ENCODE peak calls at places on chromosomes 7 and 10, in nine cellular contexts. One of them, this sample, is unnamed.
A peak's percentile ranks its signal among the peaks of the same experiment; 100 is the strongest.

GRCh38 chr7:149005427-149006344 is 22.6 kb downstream of the PDIA4 start:
- DNase-seq in uterus: peak; percentile 88
- DNase-seq in H1: peak; percentile 56
- DNase-seq in astrocyte: no peak
- DNase-seq in choroid plexus epithelial cell: peak; percentile 77
- DNase-seq in CD8-positive, alpha-beta T cell: peak; percentile 91
- DNase-seq in Peyer's patch: peak; percentile 81
- DNase-seq in NB4: peak; percentile 83
- DNase-seq in spleen: peak; percentile 95
- DNase-seq in this sample: no peak

GRCh38 chr10:133351408-133352318 is 4.5 kb downstream of the PRAP1 start:
- DNase-seq in choroid plexus epithelial cell: no peak
- DNase-seq in NB4: peak; percentile 55
- DNase-seq in uterus: no peak
- DNase-seq in H1: no peak
- DNase-seq in Peyer's patch: no peak
- DNase-seq in astrocyte: no peak
- DNase-seq in spleen: no peak
- DNase-seq in CD8-positive, alpha-beta T cell: no peak
- DNase-seq in this sample: no peak

GRCh38 chr10:24703700-24704099 is 20.0 kb downstream of the ARHGAP21 start:
- DNase-seq in choroid plexus epithelial cell: peak; percentile 85
- DNase-seq in astrocyte: peak; percentile 76
- DNase-seq in H1: no peak
- DNase-seq in CD8-positive, alpha-beta T cell: no peak
- DNase-seq in uterus: peak; percentile 31
- DNase-seq in Peyer's patch: no peak
- DNase-seq in NB4: no peak
- DNase-seq in spleen: no peak
- DNase-seq in this sample: no peak

GRCh38 chr10:24849537-24850299 is 102.7 kb downstream of the PRTFDC1 start:
- DNase-seq in NB4: no peak
- DNase-seq in spleen: no peak
- DNase-seq in choroid plexus epithelial cell: no peak
- DNase-seq in astrocyte: peak; percentile 55
- DNase-seq in uterus: no peak
- DNase-seq in H1: no peak
- DNase-seq in CD8-positive, alpha-beta T cell: no peak
- DNase-seq in Peyer's patch: no peak
- DNase-seq in this sample: no peak

GRCh38 chr10:83289373-83289772 is 849.9 kb upstream of the GHITM start:
- DNase-seq in CD8-positive, alpha-beta T cell: no peak
- DNase-seq in astrocyte: no peak
- DNase-seq in choroid plexus epithelial cell: no peak
- DNase-seq in Peyer's patch: no peak
- DNase-seq in spleen: no peak
- DNase-seq in NB4: no peak
- DNase-seq in H1: no peak
- DNase-seq in uterus: no peak
- DNase-seq in this sample: no peak

GRCh38 chr7:158082761-158083160 is 504.9 kb downstream of the PTPRN2 start:
- DNase-seq in H1: no peak
- DNase-seq in NB4: no peak
- DNase-seq in spleen: peak; percentile 56
- DNase-seq in choroid plexus epithelial cell: no peak
- DNase-seq in Peyer's patch: no peak
- DNase-seq in uterus: no peak
- DNase-seq in CD8-positive, alpha-beta T cell: no peak
- DNase-seq in astrocyte: no peak
- DNase-seq in this sample: no peak

GRCh38 chr10:11823122-11823988 is at the start of gene PROSER2:
- DNase-seq in spleen: peak; percentile 79
- DNase-seq in NB4: peak; percentile 47
- DNase-seq in CD8-positive, alpha-beta T cell: peak; percentile 5
- DNase-seq in astrocyte: peak; percentile 50
- DNase-seq in choroid plexus epithelial cell: peak; percentile 62
- DNase-seq in Peyer's patch: no peak
- DNase-seq in H1: no peak
- DNase-seq in uterus: peak; percentile 17
- DNase-seq in this sample: no peak

GRCh38 chr7:1616741-1617140 is 46.9 kb upstream of the PSMG3 start:
- DNase-seq in uterus: no peak
- DNase-seq in Peyer's patch: no peak
- DNase-seq in choroid plexus epithelial cell: no peak
- DNase-seq in astrocyte: no peak
- DNase-seq in NB4: no peak
- DNase-seq in spleen: no peak
- DNase-seq in H1: no peak
- DNase-seq in CD8-positive, alpha-beta T cell: no peak
- DNase-seq in this sample: no peak

GRCh38 chr10:59694936-59695335 is 14.7 kb downstream of the SLC16A9 start:
- DNase-seq in astrocyte: no peak
- DNase-seq in Peyer's patch: no peak
- DNase-seq in NB4: no peak
- DNase-seq in choroid plexus epithelial cell: no peak
- DNase-seq in uterus: no peak
- DNase-seq in H1: no peak
- DNase-seq in CD8-positive, alpha-beta T cell: no peak
- DNase-seq in spleen: no peak
- DNase-seq in this sample: no peak

GRCh38 chr10:58573970-58574538 is 61.4 kb downstream of the BICC1 start:
- DNase-seq in choroid plexus epithelial cell: no peak
- DNase-seq in Peyer's patch: no peak
- DNase-seq in CD8-positive, alpha-beta T cell: no peak
- DNase-seq in uterus: no peak
- DNase-seq in spleen: no peak
- DNase-seq in H1: no peak
- DNase-seq in astrocyte: no peak
- DNase-seq in NB4: no peak
- DNase-seq in this sample: no peak

GRCh38 chr7:83677180-83677866 is 28.4 kb upstream of the SEMA3E start:
- DNase-seq in Peyer's patch: no peak
- DNase-seq in NB4: peak; percentile 57
- DNase-seq in CD8-positive, alpha-beta T cell: no peak
- DNase-seq in H1: no peak
- DNase-seq in uterus: no peak
- DNase-seq in astrocyte: peak; percentile 94
- DNase-seq in choroid plexus epithelial cell: peak; percentile 95
- DNase-seq in spleen: no peak
- DNase-seq in this sample: peak; percentile 52

GRCh38 chr10:31675726-31676125 is 252.9 kb downstream of the ARHGAP12 start:
- DNase-seq in H1: no peak
- DNase-seq in NB4: no peak
- DNase-seq in spleen: no peak
- DNase-seq in uterus: no peak
- DNase-seq in CD8-positive, alpha-beta T cell: no peak
- DNase-seq in choroid plexus epithelial cell: no peak
- DNase-seq in astrocyte: no peak
- DNase-seq in Peyer's patch: no peak
- DNase-seq in this sample: no peak

GRCh38 chr10:49768731-49769130 is 6.6 kb upstream of the OGDHL start:
- DNase-seq in uterus: no peak
- DNase-seq in spleen: no peak
- DNase-seq in choroid plexus epithelial cell: no peak
- DNase-seq in Peyer's patch: no peak
- DNase-seq in astrocyte: no peak
- DNase-seq in NB4: no peak
- DNase-seq in H1: no peak
- DNase-seq in CD8-positive, alpha-beta T cell: no peak
- DNase-seq in this sample: no peak

GRCh38 chr7:26860361-26860760 is 4.0 kb downstream of the SKAP2 start:
- DNase-seq in CD8-positive, alpha-beta T cell: no peak
- DNase-seq in astrocyte: no peak
- DNase-seq in choroid plexus epithelial cell: no peak
- DNase-seq in H1: no peak
- DNase-seq in uterus: no peak
- DNase-seq in Peyer's patch: no peak
- DNase-seq in spleen: no peak
- DNase-seq in NB4: peak; percentile 17
- DNase-seq in this sample: no peak

GRCh38 chr10:97553575-97554100 is 18.9 kb upstream of the ANKRD2 start:
- DNase-seq in H1: no peak
- DNase-seq in CD8-positive, alpha-beta T cell: peak; percentile 56
- DNase-seq in NB4: peak; percentile 71
- DNase-seq in astrocyte: peak; percentile 46
- DNase-seq in spleen: peak; percentile 89
- DNase-seq in uterus: peak; percentile 75
- DNase-seq in choroid plexus epithelial cell: peak; percentile 84
- DNase-seq in Peyer's patch: peak; percentile 23
- DNase-seq in this sample: no peak

GRCh38 chr7:54764861-54765260 is 5.8 kb upstream of the SEC61G start:
- DNase-seq in Peyer's patch: no peak
- DNase-seq in H1: no peak
- DNase-seq in choroid plexus epithelial cell: no peak
- DNase-seq in NB4: no peak
- DNase-seq in uterus: no peak
- DNase-seq in spleen: no peak
- DNase-seq in CD8-positive, alpha-beta T cell: no peak
- DNase-seq in astrocyte: no peak
- DNase-seq in this sample: no peak

GRCh38 chr10:17234541-17234940 is 6.5 kb downstream of the VIM start:
- DNase-seq in Peyer's patch: no peak
- DNase-seq in choroid plexus epithelial cell: no peak
- DNase-seq in spleen: no peak
- DNase-seq in H1: no peak
- DNase-seq in uterus: no peak
- DNase-seq in NB4: no peak
- DNase-seq in astrocyte: no peak
- DNase-seq in CD8-positive, alpha-beta T cell: no peak
- DNase-seq in this sample: no peak
- H3K4me3 ChIP-seq in Peyer's patch: no peak overlapping the region
- H3K4me3 ChIP-seq in choroid plexus epithelial cell: peak overlapping the region; percentile 12
- H3K4me3 ChIP-seq in spleen: no peak overlapping the region
- H3K4me3 ChIP-seq in H1: no peak overlapping the region
- H3K4me3 ChIP-seq in uterus: no peak overlapping the region
- H3K4me3 ChIP-seq in NB4: no peak overlapping the region
- H3K4me3 ChIP-seq in astrocyte: peak overlapping the region; percentile 92
- H3K4me3 ChIP-seq in CD8-positive, alpha-beta T cell: no peak overlapping the region
- H3K4me3 ChIP-seq in this sample: peak overlapping the region; percentile 95

DNA sequence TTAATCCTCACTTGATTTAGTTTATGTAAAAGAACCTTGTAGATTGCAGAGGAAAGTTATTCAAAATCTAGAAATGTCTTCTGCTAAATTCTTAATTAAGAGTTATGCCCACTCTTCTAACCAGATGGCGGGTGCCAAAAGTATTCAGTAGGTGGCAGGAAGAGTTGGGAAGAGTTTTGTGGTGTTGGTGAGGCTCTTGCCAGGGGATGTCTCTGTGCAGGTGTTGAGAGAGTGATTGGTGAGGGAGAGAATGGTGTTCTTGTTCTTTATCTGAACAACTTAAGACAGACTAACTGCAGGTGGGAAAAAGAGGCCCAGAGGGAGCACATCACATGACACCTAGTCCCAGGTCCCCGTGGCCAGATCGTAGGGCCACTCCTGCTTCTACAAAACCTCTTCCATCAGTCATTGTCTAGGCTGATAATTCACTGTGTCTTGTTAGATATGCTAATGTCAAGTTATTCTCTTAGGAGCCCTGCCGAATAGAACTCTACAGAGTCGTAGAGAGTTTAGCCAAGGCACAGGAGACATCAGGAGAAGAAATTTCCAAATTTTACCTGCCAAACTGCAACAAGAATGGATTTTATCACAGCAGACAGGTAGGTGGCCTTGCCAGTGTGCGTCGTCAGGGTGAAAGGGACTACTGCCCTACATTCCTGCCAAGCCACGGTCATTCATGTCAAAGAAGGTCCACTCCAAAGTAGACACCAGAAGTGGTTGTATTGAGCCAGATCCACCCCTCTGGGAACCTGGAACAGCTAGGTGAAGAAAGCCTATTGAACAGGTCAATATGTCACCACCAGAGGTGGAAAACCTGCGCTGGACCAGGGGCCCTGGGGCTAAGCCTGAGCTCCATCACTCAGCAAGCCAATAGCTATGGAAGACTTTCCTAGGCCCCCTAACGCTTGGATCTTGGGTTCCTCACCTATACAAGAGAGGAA is 3.4 kb downstream of the IGFBP1 start:
- DNase-seq in NB4: no peak
- DNase-seq in H1: no peak
- DNase-seq in choroid plexus epithelial cell: no peak
- DNase-seq in uterus: no peak
- DNase-seq in astrocyte: no peak
- DNase-seq in spleen: no peak
- DNase-seq in CD8-positive, alpha-beta T cell: no peak
- DNase-seq in Peyer's patch: no peak
- DNase-seq in this sample: no peak
- TF ChIP-seq CTCF in NB4: no peak
- TF ChIP-seq CTCF in H1: no peak
- TF ChIP-seq CTCF in choroid plexus epithelial cell: no peak
- TF ChIP-seq CTCF in uterus: no peak
- TF ChIP-seq CTCF in astrocyte: no peak
- TF ChIP-seq CTCF in spleen: no peak
- TF ChIP-seq CTCF in CD8-positive, alpha-beta T cell: peak; percentile 14
- TF ChIP-seq CTCF in Peyer's patch: no peak
- TF ChIP-seq CTCF in this sample: no peak

GRCh38 chr10:113553149-113553548 is 296 bp downstream of the HABP2 start:
- DNase-seq in spleen: no peak
- DNase-seq in uterus: no peak
- DNase-seq in H1: no peak
- DNase-seq in astrocyte: no peak
- DNase-seq in CD8-positive, alpha-beta T cell: no peak
- DNase-seq in Peyer's patch: no peak
- DNase-seq in choroid plexus epithelial cell: no peak
- DNase-seq in NB4: no peak
- DNase-seq in this sample: no peak

GRCh38 chr10:113552723-113553122 is at the start of gene HABP2:
- DNase-seq in CD8-positive, alpha-beta T cell: no peak
- DNase-seq in H1: no peak
- DNase-seq in NB4: no peak
- DNase-seq in astrocyte: no peak
- DNase-seq in spleen: no peak
- DNase-seq in Peyer's patch: no peak
- DNase-seq in choroid plexus epithelial cell: no peak
- DNase-seq in uterus: no peak
- DNase-seq in this sample: no peak

GRCh38 chr10:113549856-113550255 is 3.0 kb upstream of the HABP2 start:
- DNase-seq in astrocyte: no peak
- DNase-seq in spleen: no peak
- DNase-seq in choroid plexus epithelial cell: no peak
- DNase-seq in uterus: no peak
- DNase-seq in H1: no peak
- DNase-seq in Peyer's patch: no peak
- DNase-seq in NB4: no peak
- DNase-seq in CD8-positive, alpha-beta T cell: no peak
- DNase-seq in this sample: no peak

GRCh38 chr10:113550365-113550764 is 2.5 kb upstream of the HABP2 start:
- DNase-seq in astrocyte: peak; percentile 44
- DNase-seq in uterus: no peak
- DNase-seq in choroid plexus epithelial cell: peak; percentile 69
- DNase-seq in spleen: no peak
- DNase-seq in Peyer's patch: no peak
- DNase-seq in NB4: no peak
- DNase-seq in CD8-positive, alpha-beta T cell: no peak
- DNase-seq in H1: no peak
- DNase-seq in this sample: no peak

GRCh38 chr10:113552014-113552413 is 839 bp upstream of the HABP2 start:
- DNase-seq in H1: no peak
- DNase-seq in spleen: no peak
- DNase-seq in CD8-positive, alpha-beta T cell: no peak
- DNase-seq in Peyer's patch: no peak
- DNase-seq in astrocyte: no peak
- DNase-seq in NB4: no peak
- DNase-seq in uterus: no peak
- DNase-seq in choroid plexus epithelial cell: no peak
- DNase-seq in this sample: no peak
- H3K4me3 ChIP-seq in H1: no peak overlapping the region
- H3K4me3 ChIP-seq in spleen: no peak overlapping the region
- H3K4me3 ChIP-seq in CD8-positive, alpha-beta T cell: no peak overlapping the region
- H3K4me3 ChIP-seq in Peyer's patch: no peak overlapping the region
- H3K4me3 ChIP-seq in astrocyte: no peak overlapping the region
- H3K4me3 ChIP-seq in NB4: no peak overlapping the region
- H3K4me3 ChIP-seq in uterus: no peak overlapping the region
- H3K4me3 ChIP-seq in choroid plexus epithelial cell: no peak overlapping the region
- H3K4me3 ChIP-seq in this sample: no peak overlapping the region

GRCh38 chr10:61558188-61558587 is 104.5 kb upstream of the CABCOCO1 start:
- DNase-seq in uterus: no peak
- DNase-seq in spleen: no peak
- DNase-seq in NB4: no peak
- DNase-seq in H1: no peak
- DNase-seq in astrocyte: no peak
- DNase-seq in CD8-positive, alpha-beta T cell: no peak
- DNase-seq in choroid plexus epithelial cell: no peak
- DNase-seq in Peyer's patch: no peak
- DNase-seq in this sample: no peak
- TF ChIP-seq CTCF in uterus: no peak
- TF ChIP-seq CTCF in spleen: no peak
- TF ChIP-seq CTCF in NB4: no peak
- TF ChIP-seq CTCF in H1: no peak
- TF ChIP-seq CTCF in astrocyte: no peak
- TF ChIP-seq CTCF in CD8-positive, alpha-beta T cell: no peak
- TF ChIP-seq CTCF in choroid plexus epithelial cell: no peak
- TF ChIP-seq CTCF in Peyer's patch: no peak
- TF ChIP-seq CTCF in this sample: no peak

This sample was measured in AG04449.